ENCODE peak calls at places on chromosomes 2 and 18, in five cellular contexts. X, D, T, F and Z are unnamed samples.

GRCh38 chr2:126429129-126429528 is 226.8 kb upstream of the GYPC start:
- DNase-seq in X (no peak), D (no peak), T (no peak), F (no peak), Z (no peak)

GRCh38 chr2:152600051-152600657 is 117.1 kb downstream of the PRPF40A start:
- DNase-seq in X (no peak), D (no peak), T (no peak), F (no peak), Z (no peak)

GRCh38 chr2:231181848-231182247 is 16.6 kb upstream of the ARMC9 start:
- DNase-seq in X (peak; percentile 96), D (no peak), T (peak; percentile 61), F (no peak), Z (no peak)

GRCh38 chr18:3254725-3255124 is 7.1 kb downstream of the MYL12A start:
- DNase-seq in X (no peak), D (no peak), T (no peak), F (no peak), Z (no peak)

GRCh38 chr18:10169064-10169562 is 255.3 kb downstream of the VAPA start:
- DNase-seq in X (no peak), D (no peak), T (peak; percentile 69), F (no peak), Z (no peak)

GRCh38 chr2:212535963-212536362 is 2.6 kb downstream of the ERBB4 start:
- DNase-seq in X (no peak), D (no peak), T (no peak), F (no peak), Z (no peak)

GRCh38 chr18:38313851-38314250 is 748.3 kb upstream of the CELF4 start:
- DNase-seq in X (no peak), D (no peak), T (no peak), F (no peak), Z (no peak)

GRCh38 chr2:135986507-135986906 is 1.1 kb upstream of the DARS1 start:
- DNase-seq in X (no peak), D (no peak), T (no peak), F (no peak), Z (no peak)

DNA sequence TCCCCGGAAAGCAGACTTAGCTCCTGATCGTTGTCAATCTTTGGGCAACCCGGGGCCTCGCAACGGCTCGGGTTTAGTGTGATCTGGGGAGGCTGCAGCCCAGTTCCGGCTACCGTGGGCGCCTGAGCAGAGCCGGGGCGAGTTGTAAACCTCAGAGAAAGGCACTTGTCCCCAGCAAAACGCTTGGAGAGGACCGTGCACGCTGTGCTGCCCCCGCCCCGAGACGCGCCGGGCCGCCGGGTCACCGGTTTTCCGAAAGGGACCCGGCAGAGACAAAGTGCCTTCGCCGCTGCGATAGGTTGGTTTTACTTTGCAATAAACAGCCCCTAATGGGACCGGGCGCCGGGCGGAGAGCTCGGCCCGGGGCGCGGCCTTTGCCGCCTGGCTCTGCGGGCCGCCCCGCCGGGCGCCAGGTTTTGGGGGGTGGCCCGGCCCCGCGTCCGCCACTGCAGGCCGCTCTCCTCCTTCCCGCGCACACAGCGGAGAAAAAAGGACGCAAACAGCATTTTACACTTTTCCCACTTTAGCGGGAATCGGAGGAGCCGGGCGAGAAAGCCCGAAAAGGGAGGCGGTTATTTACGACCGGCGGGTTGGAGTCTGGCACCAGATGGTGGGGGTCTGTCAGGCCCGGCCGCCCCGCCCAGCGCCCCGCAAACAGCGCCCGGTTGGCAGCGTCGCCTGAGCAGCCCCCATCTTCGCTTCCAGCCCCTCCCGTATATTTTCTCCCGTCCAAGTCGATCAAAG is 136.0 kb downstream of the INSIG2 start:
- DNase-seq in X (peak; percentile 13), D (no peak), T (peak; percentile 8), F (no peak), Z (no peak)
- H3K27me3 ChIP-seq in X (peaks cover 62% of the 10 kb centered on the region), D (peaks cover 70% of the 10 kb centered on the region), T (peaks cover 35% of the 10 kb centered on the region), F (peaks cover 26% of the 10 kb centered on the region), Z (peaks cover 72% of the 10 kb centered on the region)

GRCh38 chr18:49339146-49339545 is 121.3 kb downstream of the DYM start:
- DNase-seq in X (no peak), D (no peak), T (no peak), F (no peak), Z (no peak)

GRCh38 chr18:49340446-49340845 is 120.0 kb downstream of the DYM start:
- DNase-seq in X (no peak), D (no peak), T (peak; percentile 50), F (no peak), Z (no peak)

GRCh38 chr18:49332679-49333078 is 127.8 kb downstream of the DYM start:
- DNase-seq in X (no peak), D (no peak), T (no peak), F (no peak), Z (no peak)

DNA sequence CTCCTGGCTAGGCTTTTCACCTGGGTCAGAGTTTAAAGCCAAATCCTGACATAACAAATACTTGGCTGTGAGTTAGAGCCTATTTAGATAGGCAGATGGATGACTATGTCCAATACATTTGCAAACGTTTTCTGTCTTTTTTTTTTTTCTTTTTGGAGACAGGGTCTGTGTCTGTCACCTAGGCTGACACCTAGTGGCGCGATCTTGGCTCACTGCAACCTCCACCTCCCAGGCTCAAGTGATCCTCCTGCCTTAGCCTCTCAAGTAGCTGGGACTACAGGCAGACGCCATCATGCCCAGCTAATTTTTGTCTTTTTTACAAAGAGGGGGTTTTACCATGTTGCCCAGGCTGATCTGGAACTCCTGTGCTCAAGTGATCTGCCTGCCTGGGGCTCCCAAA is 124.8 kb downstream of the DYM start:
- DNase-seq in X (no peak), D (no peak), T (no peak), F (no peak), Z (no peak)
- TF ChIP-seq CTCF in X (no peak), D (no peak), T (no peak), F (no peak), Z (no peak)

DNA sequence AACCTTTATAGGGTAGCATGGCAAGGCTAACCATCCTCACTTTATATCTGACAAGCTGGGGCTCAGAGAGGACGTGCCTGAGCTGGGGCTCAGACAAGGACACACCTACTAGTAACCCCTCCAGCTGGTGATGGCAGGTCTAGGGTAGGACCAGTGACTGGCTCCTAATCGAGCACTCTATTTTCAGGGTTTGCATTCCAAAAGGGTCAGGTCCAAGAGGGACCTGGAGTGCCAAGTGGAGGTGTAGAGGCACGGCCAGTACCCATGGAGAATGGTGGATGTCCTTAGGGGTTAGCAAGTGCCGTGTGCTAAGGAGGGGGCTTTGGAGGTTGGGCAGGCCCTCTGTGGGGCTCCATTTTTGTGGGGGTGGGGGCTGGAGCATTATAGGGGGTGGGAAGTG is 1.2 kb upstream of the DES start:
- DNase-seq in X (no peak), D (peak; percentile 30), T (no peak), F (no peak), Z (no peak)
- H3K27me3 ChIP-seq in X (peaks cover 32% of the 10 kb centered on the region), D (no peaks in the 10 kb centered on the region), T (no peaks in the 10 kb centered on the region), F (peaks cover 12% of the 10 kb centered on the region), Z (peaks cover 4% of the 10 kb centered on the region)

GRCh38 chr18:43574974-43575373 is 297.7 kb upstream of the SYT4 start:
- DNase-seq in X (no peak), D (no peak), T (no peak), F (no peak), Z (no peak)

GRCh38 chr18:43572165-43572564 is 294.9 kb upstream of the SYT4 start:
- DNase-seq in X (no peak), D (no peak), T (no peak), F (no peak), Z (no peak)

GRCh38 chr18:43570593-43570992 is 293.3 kb upstream of the SYT4 start:
- DNase-seq in X (no peak), D (no peak), T (no peak), F (no peak), Z (no peak)

GRCh38 chr18:43571078-43571689 is 293.9 kb upstream of the SYT4 start:
- DNase-seq in X (peak; percentile 39), D (peak; percentile 33), T (peak; percentile 69), F (no peak), Z (no peak)
- TF ChIP-seq CTCF in X (peak; percentile 73), D (peak; percentile 71), T (peak; percentile 77), F (peak; percentile 76), Z (peak; percentile 85)

GRCh38 chr2:133655565-133656113 is 87.4 kb upstream of the NCKAP5 start:
- DNase-seq in X (no peak), D (no peak), T (no peak), F (no peak), Z (no peak)

GRCh38 chr2:133658020-133658903 is 90.0 kb upstream of the NCKAP5 start:
- DNase-seq in X (no peak), D (no peak), T (no peak), F (no peak), Z (no peak)

GRCh38 chr2:133657591-133657990 is 89.3 kb upstream of the NCKAP5 start:
- DNase-seq in X (no peak), D (no peak), T (no peak), F (no peak), Z (no peak)

DNA sequence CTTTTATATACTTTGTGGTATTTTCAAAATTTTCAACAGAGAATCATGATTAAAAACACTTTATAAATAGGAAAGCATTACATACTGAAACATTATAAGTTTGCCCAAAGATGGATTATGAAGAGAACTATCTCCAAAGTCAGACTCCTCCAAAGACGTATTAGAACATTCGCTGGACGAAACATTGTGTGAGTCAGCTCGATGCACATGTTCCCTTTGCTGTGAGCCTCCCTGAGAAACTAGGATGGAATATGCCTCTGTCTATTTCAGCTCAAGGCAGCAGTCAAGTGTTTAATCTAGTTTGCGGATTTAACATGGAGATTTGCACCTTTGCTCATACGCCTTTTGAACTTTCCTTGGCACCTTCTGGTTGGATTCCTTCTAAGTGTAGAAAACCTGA is 92.2 kb upstream of the NCKAP5 start:
- DNase-seq in X (no peak), D (no peak), T (no peak), F (no peak), Z (no peak)
- H3K27me3 ChIP-seq in X (no peaks in the 10 kb centered on the region), D (no peaks in the 10 kb centered on the region), T (no peaks in the 10 kb centered on the region), F (no peaks in the 10 kb centered on the region), Z (no peaks in the 10 kb centered on the region)

GRCh38 chr18:36761186-36761698 is 67.6 kb downstream of the TPGS2 start:
- DNase-seq in X (no peak), D (no peak), T (no peak), F (no peak), Z (no peak)
- TF ChIP-seq CTCF in X (no peak), D (no peak), T (peak; percentile 7), F (no peak), Z (no peak)

DNA sequence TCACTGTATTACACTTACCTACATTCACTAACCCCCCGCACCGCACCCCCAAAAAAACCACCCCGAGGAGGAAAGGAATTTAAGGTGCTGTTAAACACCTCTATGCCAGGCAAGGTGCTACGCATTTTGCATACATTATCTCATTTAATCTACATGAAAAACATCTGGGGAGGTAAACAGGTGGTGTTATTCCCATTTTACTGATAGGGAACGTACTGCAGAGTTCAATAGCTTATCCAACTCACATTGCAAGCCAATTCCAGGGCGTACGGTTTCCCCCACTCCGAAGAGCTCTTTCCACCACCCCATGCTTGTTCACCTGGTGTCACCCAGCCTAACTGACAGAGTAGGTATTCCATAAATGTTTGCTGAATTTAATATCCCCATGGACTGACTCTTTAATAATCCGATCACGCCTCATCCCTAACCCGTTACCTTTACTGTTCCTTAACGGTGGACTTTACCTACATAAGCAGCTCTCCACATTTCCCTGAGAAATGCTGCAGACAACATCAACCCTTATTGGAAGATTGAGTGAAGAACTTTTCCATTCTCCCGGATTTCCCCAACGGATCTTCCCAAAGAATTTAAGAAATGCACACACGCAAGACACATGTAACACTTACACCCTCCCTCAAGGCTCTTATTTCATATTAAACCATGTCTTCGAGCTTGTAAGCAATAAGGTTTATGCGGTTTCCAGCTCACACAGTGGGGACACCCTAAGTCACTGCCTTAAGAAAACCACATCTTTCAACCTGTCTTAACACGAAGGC is 1.2 kb downstream of the RAPH1 start:
- DNase-seq in X (no peak), D (no peak), T (peak; percentile 77), F (no peak), Z (no peak)
- H3K27me3 ChIP-seq in X (peaks cover 38% of the 10 kb centered on the region), D (no peaks in the 10 kb centered on the region), T (no peaks in the 10 kb centered on the region), F (no peaks in the 10 kb centered on the region), Z (no peaks in the 10 kb centered on the region)

GRCh38 chr2:214679736-214680135 is 129.7 kb downstream of the BARD1 start:
- DNase-seq in X (no peak), D (no peak), T (no peak), F (no peak), Z (no peak)
- TF ChIP-seq CTCF in X (no peak), D (no peak), T (no peak), F (no peak), Z (no peak)